ENCODE peak calls at places on chromosomes 5 and 9, in ten cellular contexts. C is hepatocyte; W is ovary; E is mammary epithelial cell; S is A549; G is spleen; K is lower lobe of right lung; Z is CD8-positive, alpha-beta T cell; U is tibial nerve; J is fibroblast of lung. P is an unnamed sample.

GRCh38 chr5:112338681-112339337 is 80.3 kb downstream of the EPB41L4A start:
- DNase-seq in C (peak; percentile 16), W (no peak), E (peak; percentile 73), S (peak; percentile 51), G (no peak), K (no peak), Z (no peak), U (no peak), J (peak; percentile 45), P (peak; percentile 47)

GRCh38 chr9:71761938-71762353 is 6.4 kb downstream of the CEMIP2 start:
- DNase-seq in C (peak; percentile 43), W (no peak), E (no peak), S (no peak), G (no peak), K (no peak), Z (no peak), U (no peak), J (peak; percentile 18), P (no peak)

GRCh38 chr9:77707696-77708095 is 59.6 kb upstream of the GNA14 start:
- DNase-seq in C (peak; percentile 71), W (peak; percentile 57), E (peak; percentile 92), S (peak; percentile 82), G (no peak), K (peak; percentile 54), Z (no peak), U (peak; percentile 53), J (peak; percentile 100), P (peak; percentile 93)

GRCh38 chr5:89204766-89205165 is 321.8 kb upstream of the MEF2C start:
- DNase-seq in C (no peak), W (no peak), E (no peak), S (no peak), G (no peak), K (no peak), Z (no peak), U (no peak), J (peak; percentile 70), P (no peak)

GRCh38 chr5:156529902-156530301 is 202.9 kb downstream of the SGCD start:
- DNase-seq in C (no peak), W (no peak), E (no peak), S (peak; percentile 4), G (no peak), K (no peak), Z (no peak), U (no peak), J (no peak), P (no peak)

GRCh38 chr5:135625961-135626360 is 47.2 kb upstream of the CXCL14 start:
- DNase-seq in C (no peak), W (no peak), E (no peak), S (no peak), G (no peak), K (no peak), Z (no peak), U (no peak), J (no peak), P (no peak)

GRCh38 chr9:32577316-32577715 is 4.4 kb upstream of the NDUFB6 start:
- DNase-seq in C (no peak), W (no peak), E (no peak), S (no peak), G (no peak), K (no peak), Z (no peak), U (no peak), J (no peak), P (no peak)

GRCh38 chr9:89410709-89411111 is 87.2 kb downstream of the SEMA4D start:
- DNase-seq in C (no peak), W (no peak), E (peak; percentile 61), S (no peak), G (no peak), K (no peak), Z (no peak), U (no peak), J (no peak), P (peak; percentile 59)

GRCh38 chr9:33082538-33083326 is 6.3 kb upstream of the SMU1 start:
- DNase-seq in C (no peak), W (no peak), E (peak; percentile 37), S (no peak), G (peak; percentile 54), K (peak; percentile 57), Z (no peak), U (no peak), J (peak; percentile 43), P (no peak)

GRCh38 chr5:7886849-7887460 is 18.0 kb downstream of the MTRR start:
- DNase-seq in C (peak; percentile 55), W (no peak), E (peak; percentile 20), S (peak; percentile 50), G (no peak), K (no peak), Z (no peak), U (no peak), J (peak; percentile 60), P (peak; percentile 32)

GRCh38 chr9:14021871-14022525 is 291.9 kb downstream of the NFIB start:
- DNase-seq in C (no peak), W (no peak), E (peak; percentile 43), S (no peak), G (no peak), K (no peak), Z (no peak), U (no peak), J (peak; percentile 80), P (no peak)

GRCh38 chr5:153907170-153907775 is 131.4 kb downstream of the FAM114A2 start:
- DNase-seq in C (no peak), W (no peak), E (no peak), S (no peak), G (no peak), K (no peak), Z (no peak), U (no peak), J (no peak), P (no peak)

GRCh38 chr9:128455849-128456612 is at the start of gene ODF2:
- DNase-seq in C (peak; percentile 98), W (peak; percentile 99), E (peak; percentile 93), S (peak; percentile 96), G (peak; percentile 99), K (peak; percentile 98), Z (peak; percentile 99), U (peak; percentile 95), J (peak; percentile 93), P (peak; percentile 100)

DNA sequence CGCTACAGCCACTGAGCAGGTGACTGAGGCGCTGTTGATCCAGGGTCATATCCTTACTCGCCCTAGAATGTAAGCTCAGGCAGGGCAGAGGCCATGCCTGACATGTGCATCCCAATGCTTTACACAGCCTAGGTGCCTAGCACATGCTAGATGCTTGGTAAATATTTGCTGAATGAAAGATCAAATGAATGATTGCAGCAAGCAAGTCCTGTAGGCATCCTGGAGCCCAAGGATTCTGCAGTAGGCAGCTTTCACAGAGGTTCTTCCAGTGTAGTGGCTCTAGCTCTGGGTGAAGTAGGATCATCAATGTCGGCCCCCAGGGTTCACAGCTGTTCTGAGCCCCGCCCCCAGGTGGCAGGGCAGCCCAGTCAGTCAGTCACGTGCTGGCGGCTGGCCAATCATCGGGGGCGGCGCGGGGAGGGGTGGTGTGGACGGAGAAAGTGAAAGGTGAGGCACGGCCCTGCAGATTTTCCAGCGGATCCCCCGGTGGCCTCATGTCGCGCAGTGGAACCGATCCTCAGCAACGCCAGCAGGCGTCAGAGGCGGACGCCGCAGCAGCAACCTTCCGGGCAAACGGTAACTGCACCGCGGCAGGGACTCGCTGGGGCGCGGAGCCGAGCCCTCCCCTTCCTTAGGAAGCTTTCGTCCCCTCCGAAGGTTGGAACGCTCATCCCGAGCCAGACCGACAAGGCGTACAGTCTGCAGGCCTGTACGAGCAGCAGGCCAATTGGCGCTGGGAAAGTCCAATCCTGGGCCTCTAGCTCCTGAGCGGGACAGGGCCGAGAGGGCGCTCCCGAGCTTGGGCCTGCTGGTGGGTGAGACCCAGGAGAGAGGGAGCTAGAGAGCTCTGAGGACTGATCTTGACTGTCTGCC is at the start of gene GALT:
- DNase-seq in C (peak; percentile 96), W (peak; percentile 96), E (peak; percentile 85), S (peak; percentile 84), G (peak; percentile 99), K (peak; percentile 97), Z (peak; percentile 98), U (peak; percentile 97), J (peak; percentile 80), P (peak; percentile 100)
- TF ChIP-seq CTCF in C (peak; percentile 38), W (no peak), E (peak; percentile 10), S (peak; percentile 58), G (peak; percentile 54), K (peak; percentile 52), Z (peak; percentile 58), U (peak; percentile 34), J (peak; percentile 67), P (peak; percentile 80)

GRCh38 chr5:10989577-10990263 is 228.7 kb upstream of the DAP start:
- DNase-seq in C (no peak), W (no peak), E (no peak), S (no peak), G (no peak), K (no peak), Z (no peak), U (no peak), J (no peak), P (no peak)

GRCh38 chr5:10988637-10989036 is 227.6 kb upstream of the DAP start:
- DNase-seq in C (no peak), W (no peak), E (no peak), S (no peak), G (no peak), K (no peak), Z (no peak), U (no peak), J (no peak), P (no peak)

GRCh38 chr5:10987291-10987806 is 226.3 kb upstream of the DAP start:
- DNase-seq in C (no peak), W (no peak), E (no peak), S (no peak), G (no peak), K (no peak), Z (no peak), U (no peak), J (no peak), P (no peak)

GRCh38 chr5:10985711-10986110 is 224.7 kb upstream of the DAP start:
- DNase-seq in C (no peak), W (no peak), E (no peak), S (no peak), G (no peak), K (no peak), Z (no peak), U (no peak), J (no peak), P (no peak)

GRCh38 chr5:10987881-10988504 is 227.0 kb upstream of the DAP start:
- DNase-seq in C (peak; percentile 79), W (peak; percentile 43), E (peak; percentile 19), S (peak; percentile 56), G (peak; percentile 82), K (peak; percentile 75), Z (peak; percentile 37), U (no peak), J (peak; percentile 10), P (peak; percentile 24)
- H3K27ac ChIP-seq in C (no peak overlapping the region), W (no peak overlapping the region), E (no peak overlapping the region), S (no peak overlapping the region), G (no peak overlapping the region), K (no peak overlapping the region), Z (no peak overlapping the region), U (no peak overlapping the region), J (no peak overlapping the region), P (no peak overlapping the region)

GRCh38 chr5:141909212-141909611 is 14.5 kb upstream of the DELE1 start:
- DNase-seq in C (no peak), W (no peak), E (no peak), S (no peak), G (no peak), K (no peak), Z (no peak), U (no peak), J (no peak), P (no peak)
- TF ChIP-seq CTCF in C (no peak), W (no peak), E (no peak), S (no peak), G (no peak), K (no peak), Z (no peak), U (no peak), J (no peak), P (no peak)

GRCh38 chr9:34742710-34743109 is 32.8 kb upstream of the CCL21 start:
- DNase-seq in C (no peak), W (no peak), E (no peak), S (no peak), G (no peak), K (no peak), Z (no peak), U (no peak), J (no peak), P (no peak)
- H3K27ac ChIP-seq in C (no peak overlapping the region), W (no peak overlapping the region), E (no peak overlapping the region), S (no peak overlapping the region), G (no peak overlapping the region), K (no peak overlapping the region), Z (no peak overlapping the region), U (no peak overlapping the region), J (no peak overlapping the region), P (no peak overlapping the region)

P was measured in RWPE1.